ENCODE peak calls at places on chromosomes 3 and 15, in nine cellular contexts. One of them, this sample, is unnamed.

GRCh38 chr15:63380828-63381282 is 791 bp downstream of the CA12 start:
- DNase-seq in prostate gland: no peak
- DNase-seq in HL-60: no peak
- DNase-seq in GM23338: no peak
- DNase-seq in Panc1: no peak
- DNase-seq in sigmoid colon: no peak
- DNase-seq in K562: no peak
- DNase-seq in transverse colon: no peak
- DNase-seq in HepG2: no peak
- DNase-seq in this sample: no peak

GRCh38 chr15:69074011-69074842 is 59.7 kb downstream of the NOX5 start:
- DNase-seq in Panc1: peak; percentile 18
- DNase-seq in HepG2: peak; percentile 20
- DNase-seq in sigmoid colon: peak; percentile 69
- DNase-seq in K562: no peak
- DNase-seq in HL-60: peak; percentile 7
- DNase-seq in prostate gland: peak; percentile 51
- DNase-seq in transverse colon: peak; percentile 75
- DNase-seq in GM23338: peak; percentile 84
- DNase-seq in this sample: peak; percentile 71

GRCh38 chr3:105349988-105350387 is 16.7 kb upstream of the ALCAM start:
- DNase-seq in GM23338: no peak
- DNase-seq in Panc1: no peak
- DNase-seq in K562: no peak
- DNase-seq in transverse colon: no peak
- DNase-seq in HepG2: no peak
- DNase-seq in prostate gland: no peak
- DNase-seq in sigmoid colon: no peak
- DNase-seq in HL-60: no peak
- DNase-seq in this sample: no peak

GRCh38 chr3:125478321-125478720 is 41.7 kb downstream of the SNX4 start:
- DNase-seq in prostate gland: no peak
- DNase-seq in Panc1: no peak
- DNase-seq in HL-60: no peak
- DNase-seq in sigmoid colon: no peak
- DNase-seq in transverse colon: no peak
- DNase-seq in GM23338: no peak
- DNase-seq in HepG2: no peak
- DNase-seq in K562: no peak
- DNase-seq in this sample: no peak

GRCh38 chr3:155585384-155585783 is 159.5 kb downstream of the PLCH1 start:
- DNase-seq in HepG2: no peak
- DNase-seq in GM23338: peak; percentile 66
- DNase-seq in HL-60: no peak
- DNase-seq in K562: no peak
- DNase-seq in sigmoid colon: no peak
- DNase-seq in prostate gland: no peak
- DNase-seq in transverse colon: no peak
- DNase-seq in Panc1: no peak
- DNase-seq in this sample: no peak

GRCh38 chr3:150407051-150407817 is 864 bp upstream of the TSC22D2 start:
- DNase-seq in transverse colon: peak; percentile 8
- DNase-seq in prostate gland: no peak
- DNase-seq in HepG2: no peak
- DNase-seq in Panc1: no peak
- DNase-seq in HL-60: peak; percentile 2
- DNase-seq in sigmoid colon: no peak
- DNase-seq in GM23338: peak; percentile 16
- DNase-seq in K562: peak; percentile 46
- DNase-seq in this sample: no peak

GRCh38 chr3:72904156-72904555 is 16.3 kb downstream of the GXYLT2 start:
- DNase-seq in Panc1: no peak
- DNase-seq in prostate gland: no peak
- DNase-seq in K562: no peak
- DNase-seq in GM23338: no peak
- DNase-seq in HepG2: no peak
- DNase-seq in sigmoid colon: no peak
- DNase-seq in HL-60: no peak
- DNase-seq in transverse colon: no peak
- DNase-seq in this sample: no peak

GRCh38 chr3:149638401-149639092 is 19.3 kb downstream of the WWTR1 start:
- DNase-seq in transverse colon: no peak
- DNase-seq in GM23338: no peak
- DNase-seq in HepG2: no peak
- DNase-seq in HL-60: no peak
- DNase-seq in K562: no peak
- DNase-seq in Panc1: no peak
- DNase-seq in prostate gland: peak; percentile 20
- DNase-seq in sigmoid colon: no peak
- DNase-seq in this sample: no peak

GRCh38 chr3:187954486-187955075 is 199.4 kb upstream of the LPP start:
- DNase-seq in prostate gland: no peak
- DNase-seq in Panc1: no peak
- DNase-seq in HepG2: no peak
- DNase-seq in GM23338: no peak
- DNase-seq in K562: no peak
- DNase-seq in sigmoid colon: no peak
- DNase-seq in transverse colon: no peak
- DNase-seq in HL-60: peak; percentile 19
- DNase-seq in this sample: no peak

GRCh38 chr3:53709856-53710674 is 136.2 kb downstream of the CHDH start:
- DNase-seq in GM23338: peak; percentile 95
- DNase-seq in K562: peak; percentile 58
- DNase-seq in Panc1: peak; percentile 25
- DNase-seq in transverse colon: peak; percentile 60
- DNase-seq in HL-60: peak; percentile 90
- DNase-seq in prostate gland: peak; percentile 59
- DNase-seq in sigmoid colon: peak; percentile 84
- DNase-seq in HepG2: peak; percentile 50
- DNase-seq in this sample: peak; percentile 75

GRCh38 chr3:192433704-192434103 is 293.6 kb downstream of the FGF12 start:
- DNase-seq in Panc1: no peak
- DNase-seq in HL-60: no peak
- DNase-seq in transverse colon: no peak
- DNase-seq in HepG2: no peak
- DNase-seq in prostate gland: no peak
- DNase-seq in K562: no peak
- DNase-seq in GM23338: no peak
- DNase-seq in sigmoid colon: no peak
- DNase-seq in this sample: no peak

GRCh38 chr15:52103217-52104207 is 9.1 kb downstream of the BCL2L10 start:
- DNase-seq in sigmoid colon: peak; percentile 91
- DNase-seq in prostate gland: no peak
- DNase-seq in Panc1: peak; percentile 84
- DNase-seq in transverse colon: peak; percentile 47
- DNase-seq in HepG2: peak; percentile 46
- DNase-seq in HL-60: no peak
- DNase-seq in K562: no peak
- DNase-seq in GM23338: no peak
- DNase-seq in this sample: no peak

GRCh38 chr3:128309026-128309425 is 155.7 kb downstream of the EEFSEC start:
- DNase-seq in K562: no peak
- DNase-seq in transverse colon: no peak
- DNase-seq in GM23338: no peak
- DNase-seq in prostate gland: no peak
- DNase-seq in HepG2: no peak
- DNase-seq in HL-60: no peak
- DNase-seq in Panc1: no peak
- DNase-seq in sigmoid colon: no peak
- DNase-seq in this sample: no peak

GRCh38 chr3:160205606-160206005 is 19.6 kb upstream of the C3orf80 start:
- DNase-seq in HepG2: no peak
- DNase-seq in Panc1: no peak
- DNase-seq in GM23338: no peak
- DNase-seq in HL-60: no peak
- DNase-seq in sigmoid colon: no peak
- DNase-seq in prostate gland: no peak
- DNase-seq in transverse colon: no peak
- DNase-seq in K562: no peak
- DNase-seq in this sample: no peak

GRCh38 chr3:160213181-160213580 is 12.0 kb upstream of the C3orf80 start:
- DNase-seq in HepG2: no peak
- DNase-seq in HL-60: no peak
- DNase-seq in GM23338: no peak
- DNase-seq in sigmoid colon: no peak
- DNase-seq in transverse colon: no peak
- DNase-seq in K562: no peak
- DNase-seq in Panc1: no peak
- DNase-seq in prostate gland: no peak
- DNase-seq in this sample: no peak

GRCh38 chr3:160210799-160211221 is 14.4 kb upstream of the C3orf80 start:
- DNase-seq in GM23338: peak; percentile 55
- DNase-seq in HepG2: peak; percentile 11
- DNase-seq in prostate gland: no peak
- DNase-seq in transverse colon: no peak
- DNase-seq in HL-60: peak; percentile 25
- DNase-seq in K562: no peak
- DNase-seq in sigmoid colon: no peak
- DNase-seq in Panc1: peak; percentile 12
- DNase-seq in this sample: no peak
- TF ChIP-seq POLR2AphosphoS5 in GM23338: no peak
- TF ChIP-seq POLR2AphosphoS5 in HepG2: no peak
- TF ChIP-seq POLR2AphosphoS5 in prostate gland: no peak
- TF ChIP-seq POLR2AphosphoS5 in transverse colon: no peak
- TF ChIP-seq POLR2AphosphoS5 in HL-60: no peak
- TF ChIP-seq POLR2AphosphoS5 in K562: no peak
- TF ChIP-seq POLR2AphosphoS5 in sigmoid colon: no peak
- TF ChIP-seq POLR2AphosphoS5 in Panc1: no peak
- TF ChIP-seq POLR2AphosphoS5 in this sample: no peak

GRCh38 chr3:193746832-193747231 is 153.8 kb downstream of the OPA1 start:
- DNase-seq in prostate gland: no peak
- DNase-seq in HepG2: no peak
- DNase-seq in sigmoid colon: no peak
- DNase-seq in HL-60: no peak
- DNase-seq in Panc1: no peak
- DNase-seq in K562: no peak
- DNase-seq in GM23338: no peak
- DNase-seq in transverse colon: no peak
- DNase-seq in this sample: no peak

GRCh38 chr3:193744822-193745684 is 152.0 kb downstream of the OPA1 start:
- DNase-seq in HL-60: no peak
- DNase-seq in sigmoid colon: no peak
- DNase-seq in GM23338: no peak
- DNase-seq in transverse colon: no peak
- DNase-seq in HepG2: peak; percentile 69
- DNase-seq in Panc1: no peak
- DNase-seq in prostate gland: no peak
- DNase-seq in K562: peak; percentile 61
- DNase-seq in this sample: no peak

GRCh38 chr3:193744048-193744821 is 151.2 kb downstream of the OPA1 start:
- DNase-seq in GM23338: peak; percentile 60
- DNase-seq in Panc1: no peak
- DNase-seq in sigmoid colon: no peak
- DNase-seq in HL-60: no peak
- DNase-seq in K562: peak; percentile 35
- DNase-seq in transverse colon: no peak
- DNase-seq in HepG2: peak; percentile 99
- DNase-seq in prostate gland: no peak
- DNase-seq in this sample: peak; percentile 30

GRCh38 chr3:193742628-193743027 is 149.6 kb downstream of the OPA1 start:
- DNase-seq in prostate gland: no peak
- DNase-seq in GM23338: no peak
- DNase-seq in K562: no peak
- DNase-seq in HepG2: no peak
- DNase-seq in HL-60: no peak
- DNase-seq in sigmoid colon: no peak
- DNase-seq in transverse colon: no peak
- DNase-seq in Panc1: no peak
- DNase-seq in this sample: no peak

GRCh38 chr3:193743702-193744047 is 150.7 kb downstream of the OPA1 start:
- DNase-seq in sigmoid colon: no peak
- DNase-seq in K562: no peak
- DNase-seq in GM23338: no peak
- DNase-seq in HL-60: peak; percentile 65
- DNase-seq in Panc1: no peak
- DNase-seq in HepG2: no peak
- DNase-seq in transverse colon: no peak
- DNase-seq in prostate gland: no peak
- DNase-seq in this sample: no peak
- TF ChIP-seq POLR2AphosphoS5 in sigmoid colon: no peak
- TF ChIP-seq POLR2AphosphoS5 in K562: no peak
- TF ChIP-seq POLR2AphosphoS5 in GM23338: no peak
- TF ChIP-seq POLR2AphosphoS5 in HL-60: no peak
- TF ChIP-seq POLR2AphosphoS5 in Panc1: no peak
- TF ChIP-seq POLR2AphosphoS5 in HepG2: no peak
- TF ChIP-seq POLR2AphosphoS5 in transverse colon: no peak
- TF ChIP-seq POLR2AphosphoS5 in prostate gland: no peak
- TF ChIP-seq POLR2AphosphoS5 in this sample: no peak

DNA sequence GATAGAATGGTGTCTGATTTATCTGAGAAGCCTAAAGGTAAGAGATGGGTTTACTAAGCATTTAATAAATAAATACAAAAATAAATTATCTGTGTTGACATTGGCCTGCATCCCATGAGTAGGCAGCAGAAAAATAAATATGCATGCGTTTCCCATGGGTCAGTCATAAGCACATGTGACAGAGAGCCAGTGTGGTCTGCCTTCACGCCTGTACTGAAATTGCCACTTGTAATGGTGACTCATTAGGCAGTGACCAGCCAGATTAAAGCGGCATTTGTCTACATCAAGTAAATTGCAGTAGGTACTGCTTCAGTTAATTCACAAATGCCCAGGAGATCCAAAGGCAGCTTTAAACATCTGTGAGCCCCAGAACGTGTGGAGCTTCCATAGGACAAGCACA is 399.6 kb downstream of the NAALADL2 start:
- DNase-seq in transverse colon: no peak
- DNase-seq in Panc1: no peak
- DNase-seq in sigmoid colon: no peak
- DNase-seq in HepG2: no peak
- DNase-seq in prostate gland: no peak
- DNase-seq in K562: no peak
- DNase-seq in GM23338: no peak
- DNase-seq in HL-60: no peak
- DNase-seq in this sample: peak; percentile 30
- TF ChIP-seq POLR2AphosphoS5 in transverse colon: no peak
- TF ChIP-seq POLR2AphosphoS5 in Panc1: no peak
- TF ChIP-seq POLR2AphosphoS5 in sigmoid colon: no peak
- TF ChIP-seq POLR2AphosphoS5 in HepG2: no peak
- TF ChIP-seq POLR2AphosphoS5 in prostate gland: no peak
- TF ChIP-seq POLR2AphosphoS5 in K562: no peak
- TF ChIP-seq POLR2AphosphoS5 in GM23338: no peak
- TF ChIP-seq POLR2AphosphoS5 in HL-60: no peak
- TF ChIP-seq POLR2AphosphoS5 in this sample: no peak

GRCh38 chr3:95901948-95902347 is 912.4 kb upstream of the EPHA6 start:
- DNase-seq in Panc1: no peak
- DNase-seq in HL-60: no peak
- DNase-seq in HepG2: no peak
- DNase-seq in sigmoid colon: no peak
- DNase-seq in K562: no peak
- DNase-seq in prostate gland: no peak
- DNase-seq in transverse colon: no peak
- DNase-seq in GM23338: no peak
- DNase-seq in this sample: no peak
- TF ChIP-seq POLR2AphosphoS5 in Panc1: no peak
- TF ChIP-seq POLR2AphosphoS5 in HL-60: no peak
- TF ChIP-seq POLR2AphosphoS5 in HepG2: no peak
- TF ChIP-seq POLR2AphosphoS5 in sigmoid colon: no peak
- TF ChIP-seq POLR2AphosphoS5 in K562: no peak
- TF ChIP-seq POLR2AphosphoS5 in prostate gland: no peak
- TF ChIP-seq POLR2AphosphoS5 in transverse colon: no peak
- TF ChIP-seq POLR2AphosphoS5 in GM23338: no peak
- TF ChIP-seq POLR2AphosphoS5 in this sample: no peak

This sample was measured in stomach.